ENCODE peak calls at places on chromosomes 6 and 20, in ten cellular contexts. One of them, this sample, is unnamed.

GRCh38 chr6:38241200-38241599 is 398.5 kb downstream of the BTBD9 start:
- DNase-seq in transverse colon: no peak
- DNase-seq in WTC11: no peak
- DNase-seq in natural killer cell: no peak
- DNase-seq in GM06990: no peak
- DNase-seq in brain microvascular endothelial cell: no peak
- DNase-seq in lung: no peak
- DNase-seq in NB4: no peak
- DNase-seq in DND-41: no peak
- DNase-seq in A549: no peak
- DNase-seq in this sample: no peak

GRCh38 chr6:139249387-139249786 is 42.4 kb downstream of the TXLNB start:
- DNase-seq in transverse colon: no peak
- DNase-seq in WTC11: no peak
- DNase-seq in natural killer cell: no peak
- DNase-seq in GM06990: no peak
- DNase-seq in brain microvascular endothelial cell: no peak
- DNase-seq in lung: no peak
- DNase-seq in NB4: no peak
- DNase-seq in DND-41: no peak
- DNase-seq in A549: no peak
- DNase-seq in this sample: no peak

GRCh38 chr6:137657351-137657911 is 163.2 kb upstream of the OLIG3 start:
- DNase-seq in transverse colon: no peak
- DNase-seq in WTC11: no peak
- DNase-seq in natural killer cell: no peak
- DNase-seq in GM06990: peak
- DNase-seq in brain microvascular endothelial cell: no peak
- DNase-seq in lung: no peak
- DNase-seq in NB4: no peak
- DNase-seq in DND-41: peak
- DNase-seq in A549: no peak
- DNase-seq in this sample: no peak

GRCh38 chr6:169263836-169264608 is 10.4 kb upstream of the THBS2 start:
- DNase-seq in transverse colon: peak
- DNase-seq in WTC11: no peak
- DNase-seq in natural killer cell: no peak
- DNase-seq in GM06990: no peak
- DNase-seq in brain microvascular endothelial cell: peak
- DNase-seq in lung: no peak
- DNase-seq in NB4: no peak
- DNase-seq in DND-41: no peak
- DNase-seq in A549: no peak
- DNase-seq in this sample: no peak

GRCh38 chr6:139923964-139924475 is 549.6 kb upstream of the CITED2 start:
- DNase-seq in transverse colon: no peak
- DNase-seq in WTC11: no peak
- DNase-seq in natural killer cell: no peak
- DNase-seq in GM06990: no peak
- DNase-seq in brain microvascular endothelial cell: no peak
- DNase-seq in lung: no peak
- DNase-seq in NB4: no peak
- DNase-seq in DND-41: no peak
- DNase-seq in A549: no peak
- DNase-seq in this sample: no peak

GRCh38 chr6:155325700-155326516 is 11.6 kb upstream of the TFB1M start:
- DNase-seq in transverse colon: no peak
- DNase-seq in WTC11: no peak
- DNase-seq in natural killer cell: no peak
- DNase-seq in GM06990: no peak
- DNase-seq in brain microvascular endothelial cell: no peak
- DNase-seq in lung: no peak
- DNase-seq in NB4: no peak
- DNase-seq in DND-41: no peak
- DNase-seq in A549: no peak
- DNase-seq in this sample: no peak

GRCh38 chr6:156808287-156808686 is 31.1 kb downstream of the ARID1B start:
- DNase-seq in transverse colon: no peak
- DNase-seq in WTC11: no peak
- DNase-seq in natural killer cell: no peak
- DNase-seq in GM06990: no peak
- DNase-seq in brain microvascular endothelial cell: no peak
- DNase-seq in lung: no peak
- DNase-seq in NB4: no peak
- DNase-seq in DND-41: no peak
- DNase-seq in A549: no peak
- DNase-seq in this sample: no peak

GRCh38 chr20:20932156-20932555 is 174.0 kb downstream of the LINC00237 start:
- DNase-seq in transverse colon: no peak
- DNase-seq in WTC11: no peak
- DNase-seq in natural killer cell: no peak
- DNase-seq in GM06990: no peak
- DNase-seq in brain microvascular endothelial cell: no peak
- DNase-seq in lung: no peak
- DNase-seq in NB4: no peak
- DNase-seq in DND-41: no peak
- DNase-seq in A549: no peak
- DNase-seq in this sample: no peak

GRCh38 chr20:59037386-59037785 is 5.2 kb downstream of the PRELID3B start:
- DNase-seq in transverse colon: no peak
- DNase-seq in WTC11: no peak
- DNase-seq in natural killer cell: no peak
- DNase-seq in GM06990: no peak
- DNase-seq in brain microvascular endothelial cell: no peak
- DNase-seq in lung: no peak
- DNase-seq in NB4: no peak
- DNase-seq in DND-41: no peak
- DNase-seq in A549: no peak
- DNase-seq in this sample: no peak

GRCh38 chr6:137370871-137371633 is 123.1 kb downstream of the OLIG3 start:
- DNase-seq in transverse colon: no peak
- DNase-seq in WTC11: no peak
- DNase-seq in natural killer cell: no peak
- DNase-seq in GM06990: peak
- DNase-seq in brain microvascular endothelial cell: no peak
- DNase-seq in lung: no peak
- DNase-seq in NB4: peak
- DNase-seq in DND-41: no peak
- DNase-seq in A549: no peak
- DNase-seq in this sample: no peak

GRCh38 chr20:47396762-47397476 is 40.4 kb upstream of the ZMYND8 start:
- DNase-seq in transverse colon: no peak
- DNase-seq in WTC11: no peak
- DNase-seq in natural killer cell: no peak
- DNase-seq in GM06990: no peak
- DNase-seq in brain microvascular endothelial cell: peak
- DNase-seq in lung: no peak
- DNase-seq in NB4: no peak
- DNase-seq in DND-41: no peak
- DNase-seq in A549: no peak
- DNase-seq in this sample: no peak

GRCh38 chr6:33126101-33126714 is 50.4 kb downstream of the HLA-DPB1 start:
- DNase-seq in transverse colon: peak
- DNase-seq in WTC11: peak
- DNase-seq in natural killer cell: peak
- DNase-seq in GM06990: no peak
- DNase-seq in brain microvascular endothelial cell: peak
- DNase-seq in lung: peak
- DNase-seq in NB4: peak
- DNase-seq in DND-41: peak
- DNase-seq in A549: peak
- DNase-seq in this sample: peak

GRCh38 chr6:62891065-62891647 is 320.1 kb upstream of the FKBP1C start:
- DNase-seq in transverse colon: no peak
- DNase-seq in WTC11: no peak
- DNase-seq in natural killer cell: no peak
- DNase-seq in GM06990: no peak
- DNase-seq in brain microvascular endothelial cell: no peak
- DNase-seq in lung: no peak
- DNase-seq in NB4: peak
- DNase-seq in DND-41: no peak
- DNase-seq in A549: no peak
- DNase-seq in this sample: no peak
- TF ChIP-seq CTCF in transverse colon: peak
- TF ChIP-seq CTCF in WTC11: peak
- TF ChIP-seq CTCF in natural killer cell: no peak
- TF ChIP-seq CTCF in GM06990: peak
- TF ChIP-seq CTCF in brain microvascular endothelial cell: no peak
- TF ChIP-seq CTCF in lung: no peak
- TF ChIP-seq CTCF in NB4: no peak
- TF ChIP-seq CTCF in DND-41: peak
- TF ChIP-seq CTCF in A549: peak
- TF ChIP-seq CTCF in this sample: peak

DNA sequence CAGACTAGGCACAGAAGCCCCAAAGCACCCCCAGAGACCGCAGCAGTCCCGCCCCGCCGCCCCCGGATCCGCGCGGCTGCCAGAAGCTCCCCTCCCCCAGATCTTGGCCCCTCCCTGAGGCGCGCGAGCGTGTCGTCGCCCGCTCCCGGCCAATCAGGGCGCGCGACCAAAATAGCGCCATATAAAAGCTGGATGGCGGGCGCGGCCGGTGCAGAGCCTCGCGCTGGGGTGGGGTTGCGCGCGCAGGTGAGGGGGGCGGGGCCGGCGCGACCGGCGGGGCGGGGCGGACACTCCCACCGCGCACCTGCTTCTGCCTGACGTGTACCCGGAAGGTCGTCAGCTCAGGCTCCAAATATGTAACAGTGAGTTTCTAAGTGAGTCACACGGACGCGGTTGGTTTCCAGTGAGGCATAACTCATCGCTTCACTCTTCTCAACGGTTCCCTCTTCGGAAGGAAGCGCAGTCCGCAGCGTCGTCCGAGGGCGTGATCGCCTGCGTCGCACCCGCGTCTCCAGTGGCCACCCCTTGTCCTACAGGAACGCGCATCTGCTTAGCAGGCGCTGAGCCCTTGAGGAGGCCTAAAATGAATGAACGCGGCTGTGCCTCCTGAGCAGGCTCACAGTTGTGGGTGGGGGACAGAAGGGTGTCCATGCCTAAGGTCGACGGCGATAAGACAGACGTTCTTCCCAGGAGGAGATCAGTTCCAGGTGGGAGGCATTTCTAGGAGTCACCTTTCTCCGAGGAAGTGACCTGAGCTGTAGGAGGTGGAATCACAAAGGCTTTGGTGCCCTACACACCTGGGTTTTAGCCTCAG is 50.6 kb upstream of the EZR start:
- DNase-seq in transverse colon: peak
- DNase-seq in WTC11: peak
- DNase-seq in natural killer cell: peak
- DNase-seq in GM06990: peak
- DNase-seq in brain microvascular endothelial cell: peak
- DNase-seq in lung: peak
- DNase-seq in NB4: peak
- DNase-seq in DND-41: peak
- DNase-seq in A549: peak
- DNase-seq in this sample: peak
- TF ChIP-seq CTCF in transverse colon: no peak
- TF ChIP-seq CTCF in WTC11: no peak
- TF ChIP-seq CTCF in natural killer cell: no peak
- TF ChIP-seq CTCF in GM06990: peak
- TF ChIP-seq CTCF in brain microvascular endothelial cell: peak
- TF ChIP-seq CTCF in lung: no peak
- TF ChIP-seq CTCF in NB4: no peak
- TF ChIP-seq CTCF in DND-41: no peak
- TF ChIP-seq CTCF in A549: no peak
- TF ChIP-seq CTCF in this sample: peak

DNA sequence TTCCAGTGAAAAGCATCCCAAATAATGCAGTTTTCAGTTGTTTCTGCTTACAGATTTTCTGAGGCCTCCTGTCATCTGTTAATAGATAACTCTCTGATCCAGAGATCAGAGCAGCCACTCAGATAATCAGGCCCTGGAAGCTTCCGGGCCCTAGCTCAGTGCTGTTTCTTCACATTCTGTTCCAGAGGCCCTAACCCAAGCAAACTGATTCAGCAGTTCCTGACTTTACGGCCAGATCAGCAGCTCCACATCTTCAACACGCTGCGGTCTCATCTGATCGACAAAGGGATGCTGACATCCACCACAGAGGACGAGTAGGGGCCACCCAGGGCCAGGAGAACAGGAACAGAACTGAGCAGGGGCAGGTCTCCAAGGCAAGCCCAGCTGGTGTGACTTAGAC is 63.1 kb downstream of the CDS2 start:
- DNase-seq in transverse colon: no peak
- DNase-seq in WTC11: no peak
- DNase-seq in natural killer cell: no peak
- DNase-seq in GM06990: no peak
- DNase-seq in brain microvascular endothelial cell: no peak
- DNase-seq in lung: no peak
- DNase-seq in NB4: no peak
- DNase-seq in DND-41: no peak
- DNase-seq in A549: no peak
- DNase-seq in this sample: no peak
- TF ChIP-seq CTCF in transverse colon: no peak
- TF ChIP-seq CTCF in WTC11: no peak
- TF ChIP-seq CTCF in natural killer cell: no peak
- TF ChIP-seq CTCF in GM06990: no peak
- TF ChIP-seq CTCF in brain microvascular endothelial cell: no peak
- TF ChIP-seq CTCF in lung: no peak
- TF ChIP-seq CTCF in NB4: no peak
- TF ChIP-seq CTCF in DND-41: no peak
- TF ChIP-seq CTCF in A549: no peak
- TF ChIP-seq CTCF in this sample: no peak

GRCh38 chr20:4563534-4563933 is 158.2 kb upstream of the PRND start:
- DNase-seq in transverse colon: no peak
- DNase-seq in WTC11: peak
- DNase-seq in natural killer cell: no peak
- DNase-seq in GM06990: no peak
- DNase-seq in brain microvascular endothelial cell: peak
- DNase-seq in lung: no peak
- DNase-seq in NB4: peak
- DNase-seq in DND-41: peak
- DNase-seq in A549: no peak
- DNase-seq in this sample: peak
- TF ChIP-seq CTCF in transverse colon: no peak
- TF ChIP-seq CTCF in WTC11: no peak
- TF ChIP-seq CTCF in natural killer cell: no peak
- TF ChIP-seq CTCF in GM06990: no peak
- TF ChIP-seq CTCF in brain microvascular endothelial cell: peak
- TF ChIP-seq CTCF in lung: no peak
- TF ChIP-seq CTCF in NB4: no peak
- TF ChIP-seq CTCF in DND-41: peak
- TF ChIP-seq CTCF in A549: no peak
- TF ChIP-seq CTCF in this sample: peak

DNA sequence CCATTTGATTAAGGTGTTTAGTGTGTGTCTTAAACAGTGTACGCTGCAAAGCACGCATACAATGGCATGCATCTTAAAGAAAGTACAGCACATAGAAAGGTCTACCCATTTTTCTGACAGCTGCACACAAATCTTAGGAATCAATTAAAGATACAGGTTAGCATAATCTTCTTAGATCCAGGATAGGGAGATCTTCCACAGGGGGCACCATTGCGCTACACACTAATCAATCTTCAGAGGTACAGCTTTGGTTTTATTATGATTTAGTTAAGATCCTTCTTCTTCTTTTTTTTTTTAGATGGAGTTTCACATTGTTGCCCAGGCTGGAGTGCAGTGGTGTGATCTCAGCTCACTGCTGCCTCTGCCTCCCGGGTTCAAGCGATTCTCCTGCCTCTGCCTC is 63.7 kb upstream of the BEND3 start:
- DNase-seq in transverse colon: no peak
- DNase-seq in WTC11: peak
- DNase-seq in natural killer cell: no peak
- DNase-seq in GM06990: no peak
- DNase-seq in brain microvascular endothelial cell: peak
- DNase-seq in lung: no peak
- DNase-seq in NB4: peak
- DNase-seq in DND-41: peak
- DNase-seq in A549: no peak
- DNase-seq in this sample: no peak
- TF ChIP-seq CTCF in transverse colon: no peak
- TF ChIP-seq CTCF in WTC11: no peak
- TF ChIP-seq CTCF in natural killer cell: no peak
- TF ChIP-seq CTCF in GM06990: no peak
- TF ChIP-seq CTCF in brain microvascular endothelial cell: peak
- TF ChIP-seq CTCF in lung: no peak
- TF ChIP-seq CTCF in NB4: peak
- TF ChIP-seq CTCF in DND-41: peak
- TF ChIP-seq CTCF in A549: peak
- TF ChIP-seq CTCF in this sample: no peak

This sample was measured in progenitor cell of endocrine pancreas.